ENCODE peak calls at places on chromosome 7, in four cellular contexts. B is PC-3, C is brain microvascular endothelial cell, J is progenitor cell of endocrine pancreas. N is an unnamed sample.

GRCh38 chr7:66779669-66780408 is 39.3 kb downstream of the RABGEF1 start:
- DNase-seq in B (peak), C (no peak), J (no peak), N (no peak)

GRCh38 chr7:12570529-12571461 is at the start of gene SCIN:
- DNase-seq in B (peak), C (peak), J (no peak), N (no peak)

GRCh38 chr7:103343758-103344452 is 662 bp downstream of the DNAJC2 start:
- DNase-seq in B (peak), C (peak), J (no peak), N (no peak)

GRCh38 chr7:27302590-27302989 is 60.0 kb downstream of the EVX1 start:
- DNase-seq in B (no peak), C (no peak), J (no peak), N (no peak)

GRCh38 chr7:101308245-101309085 is 13.1 kb downstream of the IFT22 start:
- DNase-seq in B (peak), C (peak), J (peak), N (peak)

GRCh38 chr7:100895956-100896742 is 461 bp upstream of the ACHE start:
- DNase-seq in B (no peak), C (no peak), J (no peak), N (no peak)

GRCh38 chr7:126702242-126703016 is 550.3 kb downstream of the GRM8 start:
- DNase-seq in B (no peak), C (no peak), J (no peak), N (no peak)

GRCh38 chr7:146956853-146957252 is 840.3 kb downstream of the CNTNAP2 start:
- DNase-seq in B (peak), C (no peak), J (no peak), N (no peak)

GRCh38 chr7:146683439-146683838 is 566.8 kb downstream of the CNTNAP2 start:
- DNase-seq in B (peak), C (no peak), J (no peak), N (no peak)

GRCh38 chr7:108420482-108420908 is 35.7 kb downstream of the NRCAM start:
- DNase-seq in B (no peak), C (peak), J (no peak), N (no peak)

GRCh38 chr7:69550991-69551390 is 47.3 kb upstream of the AUTS2 start:
- DNase-seq in B (no peak), C (no peak), J (no peak), N (no peak)

GRCh38 chr7:111262293-111263116 is 171.6 kb downstream of the LRRN3 start:
- DNase-seq in B (no peak), C (no peak), J (no peak), N (no peak)

GRCh38 chr7:47370461-47371042 is 211.4 kb downstream of the TNS3 start:
- DNase-seq in B (no peak), C (peak), J (no peak), N (no peak)

GRCh38 chr7:137953043-137953691 is 48.7 kb downstream of the CREB3L2 start:
- DNase-seq in B (no peak), C (no peak), J (no peak), N (no peak)

GRCh38 chr7:99362801-99363200 is 11.7 kb upstream of the ARPC1B start:
- DNase-seq in B (no peak), C (peak), J (no peak), N (no peak)

GRCh38 chr7:73482746-73483145 is 39.3 kb downstream of the BAZ1B start:
- DNase-seq in B (no peak), C (peak), J (no peak), N (no peak)

GRCh38 chr7:77542399-77542798 is 5.3 kb downstream of the PTPN12 start:
- DNase-seq in B (peak), C (no peak), J (no peak), N (no peak)

GRCh38 chr7:159086301-159086925 is 58.3 kb downstream of the VIPR2 start:
- DNase-seq in B (no peak), C (no peak), J (no peak), N (peak)

GRCh38 chr7:97226541-97226940 is 109.0 kb downstream of the SDHAF3 start:
- DNase-seq in B (no peak), C (no peak), J (no peak), N (no peak)

GRCh38 chr7:33517191-33517590 is 387.8 kb downstream of the BBS9 start:
- DNase-seq in B (no peak), C (no peak), J (no peak), N (no peak)

GRCh38 chr7:42167206-42167913 is 69.6 kb downstream of the GLI3 start:
- DNase-seq in B (peak), C (no peak), J (no peak), N (no peak)

GRCh38 chr7:14894826-14895225 is 7.7 kb downstream of the DGKB start:
- DNase-seq in B (peak), C (no peak), J (no peak), N (no peak)

GRCh38 chr7:24505968-24506367 is 67.3 kb upstream of the PALS2 start:
- DNase-seq in B (no peak), C (no peak), J (no peak), N (no peak)

GRCh38 chr7:41045556-41046123 is 657.2 kb downstream of the INHBA start:
- DNase-seq in B (peak), C (no peak), J (no peak), N (no peak)

GRCh38 chr7:46900312-46901263 is 681.3 kb downstream of the TNS3 start:
- DNase-seq in B (peak), C (no peak), J (no peak), N (no peak)

GRCh38 chr7:82760831-82761230 is 317.3 kb upstream of the CACNA2D1 start:
- DNase-seq in B (no peak), C (peak), J (no peak), N (no peak)

GRCh38 chr7:106717254-106717996 is 56.5 kb upstream of the CCDC71L start:
- DNase-seq in B (peak), C (no peak), J (no peak), N (no peak)

GRCh38 chr7:45888185-45888992 is at the start of gene IGFBP1:
- DNase-seq in B (no peak), C (no peak), J (peak), N (no peak)

GRCh38 chr7:24573008-24573553 is at the start of gene PALS2:
- DNase-seq in B (peak), C (peak), J (peak), N (peak)

GRCh38 chr7:120052884-120053382 is 220.0 kb upstream of the KCND2 start:
- DNase-seq in B (peak), C (peak), J (no peak), N (no peak)

GRCh38 chr7:20651960-20652544 is 36.6 kb downstream of the ABCB5 start:
- DNase-seq in B (peak), C (peak), J (no peak), N (no peak)

GRCh38 chr7:70695804-70696104 is 436.2 kb upstream of the GALNT17 start:
- DNase-seq in B (no peak), C (no peak), J (no peak), N (no peak)

GRCh38 chr7:134891262-134892001 is 94.9 kb upstream of the AGBL3 start:
- DNase-seq in B (peak), C (peak), J (peak), N (peak)

GRCh38 chr7:24982917-24983316 is 2.9 kb upstream of the OSBPL3 start:
- DNase-seq in B (peak), C (no peak), J (no peak), N (no peak)

GRCh38 chr7:75596727-75597614 is 104.9 kb downstream of the SPDYE5 start:
- DNase-seq in B (peak), C (peak), J (no peak), N (no peak)

GRCh38 chr7:147818338-147818737 is 772.2 kb upstream of the C7orf33 start:
- DNase-seq in B (no peak), C (no peak), J (no peak), N (no peak)

GRCh38 chr7:132321387-132321786 is 254.9 kb downstream of the PLXNA4 start:
- DNase-seq in B (no peak), C (peak), J (no peak), N (no peak)
- TF ChIP-seq CTCF in B (peak), C (peak), J (peak), N (peak)

GRCh38 chr7:129054438-129055293 is at the start of gene TNPO3:
- DNase-seq in B (peak), C (peak), J (peak), N (peak)
- TF ChIP-seq CTCF in B (no peak), C (no peak), J (no peak), N (no peak)

GRCh38 chr7:155339474-155339873 is 41.8 kb downstream of the INSIG1 start:
- DNase-seq in B (no peak), C (no peak), J (no peak), N (peak)

GRCh38 chr7:155340071-155340531 is 42.4 kb downstream of the INSIG1 start:
- DNase-seq in B (no peak), C (no peak), J (no peak), N (peak)

GRCh38 chr7:155336812-155337602 is 39.3 kb downstream of the INSIG1 start:
- DNase-seq in B (no peak), C (no peak), J (no peak), N (no peak)

GRCh38 chr7:155337946-155338631 is 40.4 kb downstream of the INSIG1 start:
- DNase-seq in B (no peak), C (no peak), J (no peak), N (peak)

DNA sequence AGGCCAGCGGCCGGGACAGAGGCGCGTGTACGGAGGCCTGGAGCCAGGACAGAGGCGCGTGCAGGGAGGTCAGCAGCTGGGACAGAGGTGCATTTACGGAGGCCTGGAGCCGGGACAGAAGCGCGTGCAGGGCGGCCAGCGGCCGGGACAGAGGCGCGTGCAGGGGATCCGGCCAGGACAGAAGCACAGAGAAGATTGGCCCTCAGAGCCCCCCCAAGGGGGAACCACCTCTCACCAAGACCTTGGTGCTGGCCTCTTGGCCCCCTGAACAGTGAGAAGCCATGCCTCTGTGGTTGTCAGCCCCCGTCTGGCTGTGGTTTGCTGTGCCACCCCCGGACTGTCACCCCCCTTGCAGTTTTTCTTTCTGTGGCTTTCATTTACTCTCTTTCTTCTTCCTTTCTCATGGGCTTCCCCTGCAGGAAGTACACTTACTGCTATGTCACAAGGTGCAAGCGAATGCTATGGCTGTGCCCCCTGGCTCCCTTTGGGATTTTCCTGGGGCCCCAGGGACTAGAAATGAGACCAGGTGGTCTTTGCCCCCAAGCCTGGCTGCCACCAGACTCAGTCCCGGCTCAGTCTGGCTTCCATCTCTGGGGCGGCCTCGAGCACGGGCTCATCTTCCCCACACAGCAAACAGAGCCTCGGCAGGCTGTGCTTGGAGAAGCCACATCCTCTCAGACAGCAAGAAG is 41.1 kb downstream of the INSIG1 start:
- DNase-seq in B (no peak), C (no peak), J (no peak), N (peak)
- TF ChIP-seq CTCF in B (no peak), C (no peak), J (no peak), N (no peak)

GRCh38 chr7:36085096-36085495 is 68.0 kb upstream of the EEPD1 start:
- DNase-seq in B (no peak), C (no peak), J (no peak), N (no peak)

GRCh38 chr7:36082910-36083309 is 70.1 kb upstream of the EEPD1 start:
- DNase-seq in B (no peak), C (no peak), J (no peak), N (no peak)

GRCh38 chr7:36083626-36084380 is 69.3 kb upstream of the EEPD1 start:
- DNase-seq in B (no peak), C (no peak), J (no peak), N (no peak)

GRCh38 chr7:36086571-36086970 is 66.5 kb upstream of the EEPD1 start:
- DNase-seq in B (peak), C (no peak), J (no peak), N (no peak)

DNA sequence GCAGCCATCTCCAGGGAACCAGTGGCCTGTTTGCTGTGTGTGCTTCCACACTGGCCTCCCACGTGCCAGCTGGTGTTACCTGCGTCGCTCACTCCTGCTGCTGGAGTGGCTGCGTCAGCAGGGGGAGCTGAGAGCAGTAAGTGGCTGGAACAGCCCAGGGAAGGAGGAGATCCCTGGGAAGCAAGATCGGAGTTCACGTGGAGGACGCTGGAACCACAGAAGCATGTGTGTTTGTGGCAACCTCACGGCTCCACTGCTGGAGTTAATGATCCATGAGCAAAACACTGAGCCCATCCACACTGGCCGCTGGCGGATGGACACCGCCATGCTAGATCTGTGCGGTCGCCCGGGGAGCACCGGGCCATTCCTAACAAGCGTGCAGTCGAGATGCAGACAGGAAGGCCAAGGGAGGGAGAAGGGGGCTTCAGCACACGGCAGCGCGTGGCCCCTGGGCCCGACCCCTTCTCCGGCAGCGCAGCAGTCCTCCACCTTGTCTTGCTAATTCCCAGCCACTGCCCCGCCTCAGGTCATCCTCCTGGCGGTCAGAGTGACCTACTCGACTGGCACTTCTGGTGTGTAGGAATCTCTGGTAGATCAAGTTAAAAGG is 68.5 kb upstream of the EEPD1 start:
- DNase-seq in B (peak), C (peak), J (peak), N (no peak)
- TF ChIP-seq CTCF in B (peak), C (peak), J (peak), N (peak)

DNA sequence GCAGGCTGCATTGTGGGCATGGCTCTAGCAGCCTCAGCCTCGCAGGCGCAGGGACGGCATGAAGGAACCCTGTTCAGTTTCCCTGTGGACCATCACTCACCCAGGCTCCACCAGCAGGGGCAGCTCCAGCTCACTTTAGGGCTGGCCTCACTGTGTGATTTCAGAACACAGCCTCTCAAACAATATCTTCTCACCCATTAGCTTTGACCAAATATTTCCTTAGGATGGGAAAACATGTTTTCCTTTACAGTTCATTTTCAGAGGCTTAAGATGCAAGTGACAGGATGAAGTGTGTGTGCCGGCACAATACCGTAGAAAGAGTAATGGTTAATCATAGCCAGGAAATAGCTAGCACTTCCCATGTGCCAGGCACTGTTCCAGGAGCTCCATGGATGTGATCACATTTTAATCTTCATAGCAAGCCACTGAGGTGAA is 58.2 kb downstream of the LANCL2 start:
- DNase-seq in B (no peak), C (peak), J (no peak), N (no peak)
- TF ChIP-seq CTCF in B (no peak), C (peak), J (peak), N (peak)

N was measured in type B pancreatic cell.